ENCODE peak calls at places on chromosomes 3 and 15, in seven cellular contexts. H, N, B, V, O, E and T are unnamed samples.

GRCh38 chr3:13890377-13891016 is 10.6 kb upstream of the WNT7A start:
- DNase-seq in H (no peak), N (no peak), B (peak), V (no peak), O (no peak), E (no peak), T (peak)

GRCh38 chr3:66449411-66449931 is 51.4 kb downstream of the LRIG1 start:
- DNase-seq in H (peak), N (no peak), B (no peak), V (no peak), O (peak), E (no peak), T (no peak)

GRCh38 chr15:53869044-53869805 is 109.0 kb upstream of the UNC13C start:
- DNase-seq in H (no peak), N (no peak), B (no peak), V (no peak), O (no peak), E (no peak), T (peak)

GRCh38 chr3:113111308-113111707 is 100.0 kb upstream of the BOC start:
- DNase-seq in H (no peak), N (no peak), B (no peak), V (no peak), O (no peak), E (no peak), T (no peak)

GRCh38 chr15:62404194-62404985 is 239.3 kb upstream of the C2CD4B start:
- DNase-seq in H (no peak), N (no peak), B (no peak), V (no peak), O (no peak), E (no peak), T (no peak)

GRCh38 chr15:61530769-61531168 is 301.7 kb upstream of the RORA start:
- DNase-seq in H (no peak), N (no peak), B (no peak), V (no peak), O (no peak), E (peak), T (no peak)

GRCh38 chr3:185724761-185725160 is 100.1 kb downstream of the IGF2BP2 start:
- DNase-seq in H (no peak), N (no peak), B (no peak), V (peak), O (no peak), E (no peak), T (no peak)

GRCh38 chr3:160691962-160692361 is 15.0 kb downstream of the ARL14 start:
- DNase-seq in H (no peak), N (no peak), B (no peak), V (no peak), O (no peak), E (no peak), T (no peak)

GRCh38 chr3:152365766-152366593 is 97.3 kb downstream of the MBNL1 start:
- DNase-seq in H (no peak), N (no peak), B (peak), V (peak), O (no peak), E (no peak), T (peak)

GRCh38 chr15:60370105-60370803 is 27.5 kb downstream of the ANXA2 start:
- DNase-seq in H (no peak), N (no peak), B (no peak), V (peak), O (no peak), E (no peak), T (no peak)

GRCh38 chr3:138678086-138678485 is 69.5 kb downstream of the FAIM start:
- DNase-seq in H (no peak), N (no peak), B (no peak), V (no peak), O (no peak), E (no peak), T (no peak)

GRCh38 chr15:99504823-99505551 is 60.8 kb upstream of the MEF2A start:
- DNase-seq in H (no peak), N (no peak), B (peak), V (peak), O (no peak), E (no peak), T (peak)
- TF ChIP-seq CTCF in H (no peak), N (no peak), B (peak), V (peak), O (no peak), E (no peak), T (no peak)

DNA sequence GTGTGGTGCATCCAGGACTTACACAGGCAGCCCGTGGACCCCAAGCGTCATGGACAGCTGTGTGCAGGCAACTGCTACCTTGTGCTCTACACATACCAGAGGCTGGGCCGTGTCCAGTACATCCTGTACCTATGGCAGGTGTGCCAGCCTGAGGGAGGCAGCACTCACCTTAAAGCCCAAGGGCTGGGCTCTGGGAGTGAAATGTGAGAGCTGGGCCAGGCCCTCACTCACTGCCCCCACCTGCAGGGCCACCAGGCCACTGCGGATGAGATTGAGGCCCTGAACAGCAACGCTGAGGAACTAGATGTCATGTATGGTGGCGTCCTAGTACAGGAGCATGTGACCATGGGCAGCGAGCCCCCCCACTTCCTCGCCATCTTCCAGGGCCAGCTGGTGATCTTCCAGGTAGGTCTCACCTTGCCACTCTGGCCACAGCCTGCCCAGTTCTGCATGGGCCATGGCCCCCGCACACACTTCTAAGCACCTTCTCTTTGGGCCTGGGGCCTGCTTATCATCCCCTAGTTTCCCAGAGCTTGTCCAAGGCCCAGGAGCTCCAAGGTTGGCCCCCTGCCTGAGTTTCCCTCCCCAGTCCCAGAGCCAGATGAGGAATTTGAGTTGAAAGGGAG is 11.0 kb downstream of the VILL start:
- DNase-seq in H (no peak), N (peak), B (no peak), V (no peak), O (peak), E (no peak), T (no peak)
- TF ChIP-seq CTCF in H (peak), N (no peak), B (peak), V (peak), O (no peak), E (peak), T (peak)

GRCh38 chr3:56304069-56304468 is 164.2 kb downstream of the ERC2 start:
- DNase-seq in H (no peak), N (no peak), B (no peak), V (peak), O (no peak), E (no peak), T (no peak)

GRCh38 chr3:56309465-56309864 is 158.8 kb downstream of the ERC2 start:
- DNase-seq in H (no peak), N (no peak), B (no peak), V (no peak), O (no peak), E (no peak), T (no peak)

GRCh38 chr3:56302417-56302816 is 165.8 kb downstream of the ERC2 start:
- DNase-seq in H (no peak), N (no peak), B (no peak), V (no peak), O (no peak), E (peak), T (no peak)

GRCh38 chr3:56303508-56303907 is 164.8 kb downstream of the ERC2 start:
- DNase-seq in H (no peak), N (no peak), B (peak), V (peak), O (no peak), E (peak), T (peak)
- TF ChIP-seq CTCF in H (peak), N (no peak), B (peak), V (peak), O (no peak), E (peak), T (peak)

GRCh38 chr3:194313642-194314430 is 37.3 kb downstream of the CPN2 start:
- DNase-seq in H (peak), N (peak), B (no peak), V (peak), O (no peak), E (no peak), T (no peak)
- TF ChIP-seq CTCF in H (no peak), N (no peak), B (peak), V (peak), O (no peak), E (no peak), T (peak)